ENCODE peak calls at places on chromosomes 1 and 21, in four cellular contexts. V is adipocyte, W is PC-3, L is K562. O is an unnamed sample.

GRCh38 chr1:203901581-203901980 is 40.2 kb downstream of the SNRPE start:
- DNase-seq in V (no peak), W (no peak), L (no peak), O (no peak)

GRCh38 chr1:181116819-181117390 is 28.4 kb downstream of the IER5 start:
- DNase-seq in V (no peak), W (no peak), L (no peak), O (no peak)

GRCh38 chr21:17270234-17270633 is 242.6 kb upstream of the CXADR start:
- DNase-seq in V (peak; percentile 75), W (peak; percentile 49), L (peak; percentile 0), O (peak; percentile 47)

GRCh38 chr1:246447501-246447900 is 59.6 kb downstream of the SMYD3 start:
- DNase-seq in V (no peak), W (no peak), L (no peak), O (no peak)

GRCh38 chr1:37124501-37124900 is 90.2 kb upstream of the GRIK3 start:
- DNase-seq in V (no peak), W (no peak), L (no peak), O (no peak)

GRCh38 chr1:33137800-33138199 is 44.0 kb downstream of the TRIM62 start:
- DNase-seq in V (peak; percentile 70), W (no peak), L (peak; percentile 58), O (no peak)

GRCh38 chr1:57512386-57512785 is 88.5 kb upstream of the DAB1 start:
- DNase-seq in V (no peak), W (no peak), L (no peak), O (no peak)

GRCh38 chr1:231724876-231725647 is 98.5 kb downstream of the DISC1 start:
- DNase-seq in V (peak; percentile 32), W (peak; percentile 84), L (peak; percentile 83), O (peak; percentile 27)

GRCh38 chr1:171142451-171143121 is 42.5 kb upstream of the FMO2 start:
- DNase-seq in V (no peak), W (no peak), L (no peak), O (peak; percentile 65)

GRCh38 chr1:202145325-202146140 is 996 bp upstream of the ARL8A start:
- DNase-seq in V (peak; percentile 29), W (no peak), L (peak; percentile 39), O (no peak)

GRCh38 chr1:33738536-33738935 is 125.3 kb upstream of the HMGB4 start:
- DNase-seq in V (no peak), W (no peak), L (no peak), O (no peak)

GRCh38 chr1:176989754-176990153 is 174.8 kb downstream of the ASTN1 start:
- DNase-seq in V (no peak), W (no peak), L (no peak), O (no peak)

GRCh38 chr1:178563099-178563820 is 50.4 kb downstream of the TEX35 start:
- DNase-seq in V (no peak), W (no peak), L (no peak), O (no peak)

GRCh38 chr1:167093863-167094516 is at the start of gene STYXL2:
- DNase-seq in V (no peak), W (no peak), L (no peak), O (no peak)

GRCh38 chr1:17908945-17909344 is 153.8 kb downstream of the ACTL8 start:
- DNase-seq in V (no peak), W (no peak), L (no peak), O (no peak)
- H3K9ac ChIP-seq in V (no peak overlapping the region), W (no peak overlapping the region), L (no peak overlapping the region), O (no peak overlapping the region)

GRCh38 chr1:227789042-227789880 is 26.2 kb upstream of the PRSS38 start:
- DNase-seq in V (peak; percentile 37), W (peak; percentile 34), L (no peak), O (no peak)

GRCh38 chr1:227786673-227787512 is 28.6 kb upstream of the PRSS38 start:
- DNase-seq in V (no peak), W (no peak), L (no peak), O (no peak)

GRCh38 chr1:227785812-227786608 is 29.5 kb upstream of the PRSS38 start:
- DNase-seq in V (no peak), W (no peak), L (no peak), O (no peak)

GRCh38 chr1:227788279-227789041 is 27.0 kb upstream of the PRSS38 start:
- DNase-seq in V (peak; percentile 78), W (peak; percentile 86), L (peak; percentile 77), O (no peak)

GRCh38 chr1:227787513-227788278 is 27.8 kb upstream of the PRSS38 start:
- DNase-seq in V (peak; percentile 89), W (peak; percentile 100), L (peak; percentile 95), O (peak; percentile 90)
- H3K9ac ChIP-seq in V (peak overlapping the region; percentile 76), W (peak overlapping the region; percentile 13), L (no peak overlapping the region), O (peak overlapping the region; percentile 55)

GRCh38 chr1:160419838-160420169 is 19.4 kb downstream of the VANGL2 start:
- DNase-seq in V (no peak), W (no peak), L (no peak), O (no peak)

GRCh38 chr1:160421881-160422280 is 21.5 kb downstream of the VANGL2 start:
- DNase-seq in V (no peak), W (no peak), L (no peak), O (no peak)

GRCh38 chr1:160420881-160421842 is 20.8 kb downstream of the VANGL2 start:
- DNase-seq in V (no peak), W (no peak), L (peak; percentile 60), O (no peak)

GRCh38 chr1:160418483-160418882 is 18.1 kb downstream of the VANGL2 start:
- DNase-seq in V (no peak), W (no peak), L (no peak), O (no peak)

DNA sequence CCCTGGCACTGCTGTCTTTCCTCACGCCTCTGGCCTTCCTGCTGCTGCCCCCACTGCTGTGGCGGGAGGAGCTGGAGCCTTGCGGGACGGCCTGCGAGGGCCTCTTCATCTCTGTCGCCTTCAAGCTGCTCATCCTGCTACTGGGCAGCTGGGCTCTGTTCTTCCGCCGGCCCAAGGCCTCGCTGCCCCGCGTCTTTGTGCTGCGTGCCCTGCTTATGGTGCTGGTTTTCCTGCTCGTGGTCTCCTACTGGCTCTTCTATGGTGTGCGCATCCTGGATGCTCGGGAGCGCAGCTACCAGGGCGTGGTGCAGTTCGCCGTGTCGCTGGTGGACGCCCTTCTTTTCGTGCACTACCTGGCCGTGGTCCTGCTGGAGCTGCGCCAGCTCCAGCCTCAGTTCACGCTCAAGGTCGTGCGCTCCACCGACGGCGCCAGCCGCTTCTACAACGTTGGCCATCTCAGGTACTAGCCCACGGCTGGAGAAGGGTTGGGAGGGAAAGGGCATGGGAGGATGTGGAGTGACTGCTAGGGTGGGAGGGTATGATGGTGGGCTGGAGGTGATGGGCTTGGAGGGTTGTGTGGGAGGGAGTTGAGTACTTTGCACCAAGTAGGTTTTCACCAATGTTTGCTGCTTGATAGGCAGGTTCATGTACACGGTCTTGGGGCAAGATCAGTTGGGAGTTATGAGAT is 18.9 kb downstream of the VANGL2 start:
- DNase-seq in V (no peak), W (no peak), L (no peak), O (no peak)
- H3K9ac ChIP-seq in V (no peak overlapping the region), W (no peak overlapping the region), L (no peak overlapping the region), O (no peak overlapping the region)

DNA sequence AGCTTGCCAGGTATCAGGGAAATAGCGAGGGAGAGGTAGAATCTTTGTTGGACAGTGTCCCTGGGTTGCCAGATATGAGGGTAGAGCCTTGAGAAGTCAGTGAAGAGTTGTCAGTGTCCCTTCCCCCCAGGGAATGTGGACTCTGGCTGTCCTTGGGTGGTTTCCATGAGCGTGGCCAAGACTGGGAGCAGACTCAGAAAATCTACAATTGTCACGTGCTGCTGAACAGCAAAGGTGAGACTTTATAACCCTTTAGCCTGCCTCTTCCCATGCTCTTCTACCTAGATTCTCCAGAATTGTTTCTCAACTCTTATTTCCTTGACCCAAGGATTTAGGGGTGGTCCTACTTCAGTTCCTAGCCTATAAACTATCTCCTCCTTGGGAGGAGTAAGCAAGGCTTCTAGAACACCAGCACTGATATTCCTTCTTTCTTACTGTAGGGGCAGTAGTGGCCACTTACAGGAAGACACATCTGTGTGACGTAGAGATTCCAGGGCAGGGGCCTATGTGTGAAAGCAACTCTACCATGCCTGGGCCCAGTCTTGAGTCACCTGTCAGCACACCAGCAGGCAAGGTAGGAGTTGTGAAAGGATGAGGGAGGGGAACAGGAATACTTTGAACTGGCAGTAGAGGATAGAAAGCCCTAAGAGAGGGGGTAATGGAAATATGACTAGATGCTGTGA is 1.6 kb downstream of the NIT1 start:
- DNase-seq in V (peak; percentile 77), W (peak; percentile 76), L (peak; percentile 83), O (peak; percentile 71)
- H3K9ac ChIP-seq in V (peak overlapping the region; percentile 99), W (peak overlapping the region; percentile 94), L (peak overlapping the region; percentile 97), O (peak overlapping the region; percentile 99)

DNA sequence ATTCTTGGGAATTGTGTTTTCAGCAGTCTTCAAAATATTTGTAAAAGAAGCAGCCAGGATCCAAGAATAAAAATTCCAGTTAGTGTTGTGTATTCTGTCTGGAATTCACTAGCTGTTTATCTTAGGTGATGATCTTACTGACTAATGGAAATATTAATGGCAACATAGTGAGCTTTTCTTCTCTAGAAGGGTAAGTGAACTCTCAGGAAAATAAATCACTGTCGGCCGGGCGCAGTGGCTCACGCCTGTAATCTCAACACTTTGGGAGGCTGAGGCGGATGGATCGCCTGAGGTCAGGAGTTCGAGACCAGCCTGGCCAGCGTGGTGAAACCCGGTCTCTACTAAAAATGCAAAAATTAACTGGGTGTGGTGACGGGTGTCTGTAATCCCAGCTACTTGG is 87.4 kb upstream of the KIF1B start:
- DNase-seq in V (peak; percentile 10), W (peak; percentile 6), L (no peak), O (peak; percentile 91)
- H3K9ac ChIP-seq in V (no peak overlapping the region), W (no peak overlapping the region), L (no peak overlapping the region), O (peak overlapping the region; percentile 52)

GRCh38 chr1:223140551-223140950 is 2.5 kb downstream of the TLR5 start:
- DNase-seq in V (peak; percentile 27), W (no peak), L (no peak), O (no peak)

GRCh38 chr1:223142795-223143759 is at the start of gene TLR5:
- DNase-seq in V (peak; percentile 80), W (peak; percentile 78), L (peak; percentile 96), O (peak; percentile 41)

GRCh38 chr1:223143760-223144248 is 756 bp upstream of the TLR5 start:
- DNase-seq in V (no peak), W (no peak), L (peak; percentile 89), O (no peak)

GRCh38 chr1:223141021-223141420 is 2.0 kb downstream of the TLR5 start:
- DNase-seq in V (peak; percentile 52), W (peak; percentile 48), L (no peak), O (no peak)

GRCh38 chr1:223142269-223142668 is 779 bp downstream of the TLR5 start:
- DNase-seq in V (no peak), W (no peak), L (no peak), O (no peak)
- H3K9ac ChIP-seq in V (no peak overlapping the region), W (no peak overlapping the region), L (peak overlapping the region; percentile 62), O (peak overlapping the region; percentile 61)

GRCh38 chr1:164562947-164563346 is 4.0 kb downstream of the PBX1 start:
- DNase-seq in V (no peak), W (no peak), L (no peak), O (no peak)
- H3K9ac ChIP-seq in V (peak overlapping the region; percentile 96), W (no peak overlapping the region), L (no peak overlapping the region), O (peak overlapping the region; percentile 46)

DNA sequence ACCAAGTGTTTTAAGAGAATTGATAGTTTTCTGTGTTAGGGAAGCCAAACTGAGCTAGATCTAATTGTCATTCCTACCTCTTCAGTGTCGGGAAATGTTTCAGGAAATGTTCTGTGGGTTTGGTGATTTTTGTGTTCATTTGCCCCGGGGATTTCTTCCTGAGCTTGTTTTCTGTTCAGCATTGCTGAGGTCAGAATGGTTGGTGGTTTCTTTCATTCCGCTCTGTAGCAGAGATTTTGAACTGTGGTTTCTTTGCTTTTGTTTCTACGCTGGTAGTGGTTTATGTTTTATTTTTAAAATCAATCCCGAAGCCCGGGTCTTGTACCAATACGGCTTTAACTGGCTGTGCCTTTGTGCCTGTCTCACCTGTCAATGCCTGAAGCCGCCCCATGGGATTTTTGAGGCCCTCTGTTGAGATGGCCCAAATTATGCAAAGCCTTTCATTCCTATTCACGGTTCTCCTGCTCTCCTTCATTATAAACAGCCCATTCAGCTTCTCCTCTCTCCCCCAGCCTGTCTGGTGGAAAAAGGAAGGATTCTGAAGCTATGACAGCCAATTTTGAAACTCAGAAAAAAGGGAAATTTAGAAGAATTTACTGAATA is 417.2 kb upstream of the KAZN start:
- DNase-seq in V (no peak), W (no peak), L (no peak), O (peak; percentile 30)
- H3K9ac ChIP-seq in V (no peak overlapping the region), W (no peak overlapping the region), L (no peak overlapping the region), O (no peak overlapping the region)

O was measured in astrocyte.